ENCODE peak calls at places on chromosomes 11 and 22, in nine cellular contexts. E is NAMALWA, X is erythroblast, C is germinal center, U is astrocyte of the cerebellum, H is Caco-2, M is NCI-H1105, Q is non-pigmented ciliary epithelial cell, O is choroid plexus epithelial cell. I is an unnamed sample.

GRCh38 chr11:36289226-36289852 is at the start of gene COMMD9:
- DNase-seq in H (peak; percentile 94), Q (peak; percentile 76), O (peak; percentile 95), U (peak; percentile 82), X (peak; percentile 95), E (peak; percentile 96), M (peak; percentile 94), C (peak; percentile 92), I (peak; percentile 92)

GRCh38 chr11:3942956-3943497 is 87.6 kb downstream of the STIM1 start:
- DNase-seq in O (peak; percentile 42), M (no peak), H (peak; percentile 5), U (no peak), C (no peak), E (no peak), Q (no peak), X (no peak), I (no peak)

GRCh38 chr11:46127150-46127638 is 5.9 kb upstream of the PHF21A start:
- DNase-seq in M (no peak), O (peak; percentile 80), X (peak; percentile 83), Q (no peak), E (peak; percentile 90), U (no peak), C (peak; percentile 40), H (peak; percentile 74), I (no peak)

GRCh38 chr11:69887841-69888670 is 68.8 kb upstream of the FGF3 start:
- DNase-seq in E (peak; percentile 5), Q (no peak), C (no peak), X (no peak), M (no peak), H (no peak), U (no peak), O (no peak), I (no peak)

GRCh38 chr11:62501432-62501891 is 45.1 kb downstream of the AHNAK start:
- DNase-seq in O (peak; percentile 33), H (no peak), C (no peak), X (no peak), Q (no peak), M (no peak), E (no peak), U (peak; percentile 54), I (no peak)

GRCh38 chr11:76987203-76987602 is 47.0 kb upstream of the B3GNT6 start:
- DNase-seq in Q (no peak), O (no peak), E (no peak), U (no peak), M (no peak), H (no peak), X (peak; percentile 32), C (no peak), I (no peak)

GRCh38 chr11:73205666-73206343 is 12.3 kb upstream of the P2RY2 start:
- DNase-seq in C (no peak), U (no peak), H (peak; percentile 81), E (no peak), X (no peak), Q (no peak), O (peak; percentile 23), M (no peak), I (no peak)

GRCh38 chr11:47716692-47717091 is 1.5 kb upstream of the AGBL2 start:
- DNase-seq in M (no peak), U (no peak), O (no peak), C (no peak), X (peak; percentile 15), H (no peak), Q (no peak), E (peak; percentile 50), I (no peak)

GRCh38 chr11:84476581-84476980 is 1150.6 kb downstream of the DLG2 start:
- DNase-seq in O (peak; percentile 48), M (no peak), C (no peak), X (no peak), H (no peak), Q (peak; percentile 26), U (no peak), E (no peak), I (no peak)

GRCh38 chr22:44632823-44633478 is 69.1 kb upstream of the PRR5 start:
- DNase-seq in X (no peak), E (no peak), U (no peak), O (no peak), C (no peak), M (no peak), Q (no peak), H (no peak), I (no peak)

GRCh38 chr11:106840993-106841392 is 177.3 kb downstream of the GUCY1A2 start:
- DNase-seq in C (no peak), E (peak; percentile 4), U (no peak), Q (no peak), X (no peak), O (no peak), M (no peak), H (no peak), I (no peak)

GRCh38 chr11:57205046-57205671 is 23.4 kb downstream of the LRRC55 start:
- DNase-seq in Q (peak; percentile 10), U (peak; percentile 2), C (no peak), X (peak; percentile 46), E (no peak), M (no peak), H (peak; percentile 3), O (peak; percentile 40), I (no peak)

GRCh38 chr11:1234054-1234720 is 11.3 kb downstream of the MUC5B start:
- DNase-seq in X (no peak), C (no peak), H (no peak), M (no peak), O (no peak), U (no peak), Q (no peak), E (no peak), I (no peak)

GRCh38 chr11:27210509-27210908 is 152.5 kb downstream of the CCDC34 start:
- DNase-seq in Q (no peak), O (no peak), C (no peak), X (no peak), E (no peak), H (no peak), M (no peak), U (no peak), I (no peak)

GRCh38 chr11:75655619-75656018 is 13.2 kb downstream of the MAP6 start:
- DNase-seq in E (no peak), X (no peak), U (no peak), O (peak; percentile 22), Q (no peak), C (no peak), H (no peak), M (no peak), I (no peak)

GRCh38 chr22:29456211-29456671 is 17.9 kb downstream of the RFPL1 start:
- DNase-seq in U (no peak), M (no peak), X (no peak), E (no peak), Q (peak; percentile 52), O (peak; percentile 65), C (no peak), H (no peak), I (no peak)

GRCh38 chr11:1830119-1830499 is 4.7 kb upstream of the SYT8 start:
- DNase-seq in Q (no peak), H (no peak), E (peak; percentile 5), U (peak; percentile 32), M (no peak), O (no peak), C (no peak), X (no peak), I (no peak)

GRCh38 chr11:122731500-122731913 is 76.0 kb downstream of the UBASH3B start:
- DNase-seq in Q (peak; percentile 81), U (no peak), E (no peak), M (no peak), C (no peak), H (no peak), X (peak; percentile 23), O (peak; percentile 90), I (no peak)

GRCh38 chr11:115912484-115912945 is 408.3 kb upstream of the CADM1 start:
- DNase-seq in E (peak; percentile 19), U (no peak), X (no peak), C (peak; percentile 29), O (no peak), Q (no peak), M (peak; percentile 29), H (peak; percentile 49), I (no peak)

I was measured in GM18507.